ENCODE peak calls at places on chromosomes 1 and 21, in six cellular contexts. One of them, this sample, is unnamed.

GRCh38 chr21:43953028-43953427 is 59.1 kb upstream of the TRAPPC10 start:
- DNase-seq in CD8-positive, alpha-beta memory T cell: no peak
- DNase-seq in uterus: no peak
- DNase-seq in left ventricle myocardium inferior: peak; percentile 52
- DNase-seq in transverse colon: no peak
- DNase-seq in adipocyte: no peak
- DNase-seq in this sample: no peak

GRCh38 chr1:162530318-162530984 is 31.1 kb upstream of the UAP1 start:
- DNase-seq in CD8-positive, alpha-beta memory T cell: no peak
- DNase-seq in uterus: no peak
- DNase-seq in left ventricle myocardium inferior: no peak
- DNase-seq in transverse colon: peak; percentile 53
- DNase-seq in adipocyte: no peak
- DNase-seq in this sample: no peak

GRCh38 chr1:10529772-10530171 is 55.0 kb downstream of the PEX14 start:
- DNase-seq in CD8-positive, alpha-beta memory T cell: no peak
- DNase-seq in uterus: no peak
- DNase-seq in left ventricle myocardium inferior: no peak
- DNase-seq in transverse colon: no peak
- DNase-seq in adipocyte: no peak
- DNase-seq in this sample: no peak

GRCh38 chr1:8201331-8201861 is 116.5 kb upstream of the SLC45A1 start:
- DNase-seq in CD8-positive, alpha-beta memory T cell: no peak
- DNase-seq in uterus: no peak
- DNase-seq in left ventricle myocardium inferior: no peak
- DNase-seq in transverse colon: no peak
- DNase-seq in adipocyte: peak; percentile 37
- DNase-seq in this sample: no peak

GRCh38 chr21:16195476-16195875 is 465.7 kb downstream of the USP25 start:
- DNase-seq in CD8-positive, alpha-beta memory T cell: no peak
- DNase-seq in uterus: no peak
- DNase-seq in left ventricle myocardium inferior: no peak
- DNase-seq in transverse colon: no peak
- DNase-seq in adipocyte: peak; percentile 80
- DNase-seq in this sample: no peak

GRCh38 chr1:164802573-164803282 is 243.7 kb downstream of the PBX1 start:
- DNase-seq in CD8-positive, alpha-beta memory T cell: no peak
- DNase-seq in uterus: no peak
- DNase-seq in left ventricle myocardium inferior: no peak
- DNase-seq in transverse colon: no peak
- DNase-seq in adipocyte: no peak
- DNase-seq in this sample: no peak

GRCh38 chr1:25958475-25958874 is 39.4 kb downstream of the PAFAH2 start:
- DNase-seq in CD8-positive, alpha-beta memory T cell: no peak
- DNase-seq in uterus: no peak
- DNase-seq in left ventricle myocardium inferior: no peak
- DNase-seq in transverse colon: no peak
- DNase-seq in adipocyte: peak; percentile 48
- DNase-seq in this sample: no peak

GRCh38 chr1:21334214-21335087 is 44.2 kb upstream of the ECE1 start:
- DNase-seq in CD8-positive, alpha-beta memory T cell: peak; percentile 90
- DNase-seq in uterus: peak; percentile 77
- DNase-seq in left ventricle myocardium inferior: peak; percentile 72
- DNase-seq in transverse colon: peak; percentile 83
- DNase-seq in adipocyte: peak; percentile 85
- DNase-seq in this sample: no peak

GRCh38 chr1:22635436-22635835 is 992 bp upstream of the C1QA start:
- DNase-seq in CD8-positive, alpha-beta memory T cell: no peak
- DNase-seq in uterus: no peak
- DNase-seq in left ventricle myocardium inferior: peak; percentile 34
- DNase-seq in transverse colon: no peak
- DNase-seq in adipocyte: no peak
- DNase-seq in this sample: no peak

GRCh38 chr1:119635801-119636390 is 12.2 kb downstream of the ZNF697 start:
- DNase-seq in CD8-positive, alpha-beta memory T cell: no peak
- DNase-seq in uterus: no peak
- DNase-seq in left ventricle myocardium inferior: no peak
- DNase-seq in transverse colon: no peak
- DNase-seq in adipocyte: no peak
- DNase-seq in this sample: no peak

GRCh38 chr1:109152196-109152595 is 38.3 kb downstream of the ELAPOR1 start:
- DNase-seq in CD8-positive, alpha-beta memory T cell: no peak
- DNase-seq in uterus: no peak
- DNase-seq in left ventricle myocardium inferior: no peak
- DNase-seq in transverse colon: no peak
- DNase-seq in adipocyte: no peak
- DNase-seq in this sample: no peak

GRCh38 chr1:23810818-23811420 is 10.4 kb upstream of the GALE start:
- DNase-seq in CD8-positive, alpha-beta memory T cell: no peak
- DNase-seq in uterus: no peak
- DNase-seq in left ventricle myocardium inferior: no peak
- DNase-seq in transverse colon: peak; percentile 85
- DNase-seq in adipocyte: peak; percentile 45
- DNase-seq in this sample: no peak

GRCh38 chr1:200317236-200317635 is 92.6 kb downstream of the ZNF281 start:
- DNase-seq in CD8-positive, alpha-beta memory T cell: no peak
- DNase-seq in uterus: no peak
- DNase-seq in left ventricle myocardium inferior: no peak
- DNase-seq in transverse colon: no peak
- DNase-seq in adipocyte: peak; percentile 61
- DNase-seq in this sample: no peak

GRCh38 chr1:117655220-117655577 is 49.4 kb downstream of the TENT5C start:
- DNase-seq in CD8-positive, alpha-beta memory T cell: no peak
- DNase-seq in uterus: no peak
- DNase-seq in left ventricle myocardium inferior: peak; percentile 20
- DNase-seq in transverse colon: no peak
- DNase-seq in adipocyte: no peak
- DNase-seq in this sample: no peak

GRCh38 chr1:178371236-178371635 is 125.5 kb downstream of the CLEC20A start:
- DNase-seq in CD8-positive, alpha-beta memory T cell: no peak
- DNase-seq in uterus: no peak
- DNase-seq in left ventricle myocardium inferior: no peak
- DNase-seq in transverse colon: no peak
- DNase-seq in adipocyte: peak; percentile 63
- DNase-seq in this sample: no peak

GRCh38 chr1:117045644-117046043 is 14.5 kb upstream of the TTF2 start:
- DNase-seq in CD8-positive, alpha-beta memory T cell: no peak
- DNase-seq in uterus: no peak
- DNase-seq in left ventricle myocardium inferior: no peak
- DNase-seq in transverse colon: no peak
- DNase-seq in adipocyte: peak; percentile 15
- DNase-seq in this sample: no peak

GRCh38 chr21:42505090-42505726 is 8.4 kb upstream of the SLC37A1 start:
- DNase-seq in CD8-positive, alpha-beta memory T cell: no peak
- DNase-seq in uterus: no peak
- DNase-seq in left ventricle myocardium inferior: no peak
- DNase-seq in transverse colon: no peak
- DNase-seq in adipocyte: no peak
- DNase-seq in this sample: no peak

GRCh38 chr1:75035536-75035935 is 98.7 kb upstream of the LHX8 start:
- DNase-seq in CD8-positive, alpha-beta memory T cell: no peak
- DNase-seq in uterus: no peak
- DNase-seq in left ventricle myocardium inferior: no peak
- DNase-seq in transverse colon: no peak
- DNase-seq in adipocyte: no peak
- DNase-seq in this sample: no peak

GRCh38 chr1:119787776-119788175 is 19.1 kb upstream of the HMGCS2 start:
- DNase-seq in CD8-positive, alpha-beta memory T cell: no peak
- DNase-seq in uterus: no peak
- DNase-seq in left ventricle myocardium inferior: no peak
- DNase-seq in transverse colon: no peak
- DNase-seq in adipocyte: peak; percentile 57
- DNase-seq in this sample: no peak

GRCh38 chr1:8875216-8875861 is 3.1 kb downstream of the ENO1 start:
- DNase-seq in CD8-positive, alpha-beta memory T cell: peak; percentile 6
- DNase-seq in uterus: no peak
- DNase-seq in left ventricle myocardium inferior: no peak
- DNase-seq in transverse colon: no peak
- DNase-seq in adipocyte: no peak
- DNase-seq in this sample: no peak

GRCh38 chr1:119093721-119094120 is 46.7 kb downstream of the WARS2 start:
- DNase-seq in CD8-positive, alpha-beta memory T cell: no peak
- DNase-seq in uterus: no peak
- DNase-seq in left ventricle myocardium inferior: no peak
- DNase-seq in transverse colon: no peak
- DNase-seq in adipocyte: no peak
- DNase-seq in this sample: no peak

GRCh38 chr1:42930178-42931107 is 28.2 kb downstream of the SLC2A1 start:
- DNase-seq in CD8-positive, alpha-beta memory T cell: no peak
- DNase-seq in uterus: no peak
- DNase-seq in left ventricle myocardium inferior: no peak
- DNase-seq in transverse colon: no peak
- DNase-seq in adipocyte: no peak
- DNase-seq in this sample: no peak

GRCh38 chr1:147472953-147473734 is 68.2 kb upstream of the BCL9 start:
- DNase-seq in CD8-positive, alpha-beta memory T cell: no peak
- DNase-seq in uterus: no peak
- DNase-seq in left ventricle myocardium inferior: no peak
- DNase-seq in transverse colon: no peak
- DNase-seq in adipocyte: no peak
- DNase-seq in this sample: no peak

GRCh38 chr1:107648071-107648470 is 316.9 kb downstream of the VAV3 start:
- DNase-seq in CD8-positive, alpha-beta memory T cell: no peak
- DNase-seq in uterus: no peak
- DNase-seq in left ventricle myocardium inferior: no peak
- DNase-seq in transverse colon: no peak
- DNase-seq in adipocyte: peak; percentile 79
- DNase-seq in this sample: no peak

GRCh38 chr1:186722711-186723309 is 42.6 kb upstream of the PTGS2 start:
- DNase-seq in CD8-positive, alpha-beta memory T cell: no peak
- DNase-seq in uterus: no peak
- DNase-seq in left ventricle myocardium inferior: no peak
- DNase-seq in transverse colon: no peak
- DNase-seq in adipocyte: peak; percentile 66
- DNase-seq in this sample: no peak

GRCh38 chr1:154902920-154903566 is 33.0 kb upstream of the KCNN3 start:
- DNase-seq in CD8-positive, alpha-beta memory T cell: no peak
- DNase-seq in uterus: no peak
- DNase-seq in left ventricle myocardium inferior: no peak
- DNase-seq in transverse colon: no peak
- DNase-seq in adipocyte: peak; percentile 53
- DNase-seq in this sample: no peak

GRCh38 chr1:94823116-94823515 is 3.0 kb downstream of the SLC44A3 start:
- DNase-seq in CD8-positive, alpha-beta memory T cell: no peak
- DNase-seq in uterus: no peak
- DNase-seq in left ventricle myocardium inferior: no peak
- DNase-seq in transverse colon: peak; percentile 45
- DNase-seq in adipocyte: no peak
- DNase-seq in this sample: no peak
- H3K27me3 ChIP-seq in CD8-positive, alpha-beta memory T cell: no peaks in the 10 kb centered on the region
- H3K27me3 ChIP-seq in uterus: no peaks in the 10 kb centered on the region
- H3K27me3 ChIP-seq in left ventricle myocardium inferior: peaks cover 15% of the 10 kb centered on the region
- H3K27me3 ChIP-seq in transverse colon: no peaks in the 10 kb centered on the region
- H3K27me3 ChIP-seq in adipocyte: peaks cover 22% of the 10 kb centered on the region
- H3K27me3 ChIP-seq in this sample: no peaks in the 10 kb centered on the region

DNA sequence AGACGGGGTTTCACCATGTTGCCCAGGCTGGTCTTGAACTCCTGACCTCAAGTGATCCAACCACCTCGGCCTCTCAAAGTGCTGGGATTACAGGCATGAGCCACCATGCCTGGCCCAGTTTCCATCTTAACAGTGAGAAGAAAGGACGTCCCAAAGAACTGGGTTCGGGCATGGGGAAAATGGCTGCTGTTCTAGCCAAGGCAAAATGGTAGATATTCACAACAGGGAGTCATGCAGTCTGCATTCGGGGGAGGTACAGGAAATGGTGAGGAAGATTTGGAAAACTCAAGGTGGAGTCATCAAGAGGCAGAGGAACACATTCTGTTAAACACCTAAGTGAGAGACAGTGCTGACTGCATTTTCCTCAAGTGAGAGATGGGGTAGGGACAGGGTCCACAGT is 4.1 kb upstream of the ATP2B4 start:
- DNase-seq in CD8-positive, alpha-beta memory T cell: no peak
- DNase-seq in uterus: no peak
- DNase-seq in left ventricle myocardium inferior: no peak
- DNase-seq in transverse colon: no peak
- DNase-seq in adipocyte: no peak
- DNase-seq in this sample: no peak
- H3K4me1 ChIP-seq in CD8-positive, alpha-beta memory T cell: peaks cover 13% of the 10 kb centered on the region
- H3K4me1 ChIP-seq in uterus: no peaks in the 10 kb centered on the region
- H3K4me1 ChIP-seq in left ventricle myocardium inferior: peaks cover 27% of the 10 kb centered on the region
- H3K4me1 ChIP-seq in transverse colon: peaks cover 30% of the 10 kb centered on the region
- H3K4me1 ChIP-seq in adipocyte: peaks cover 20% of the 10 kb centered on the region
- H3K4me1 ChIP-seq in this sample: peaks cover 23% of the 10 kb centered on the region

GRCh38 chr1:2204384-2205190 is 10.0 kb upstream of the FAAP20 start:
- DNase-seq in CD8-positive, alpha-beta memory T cell: no peak
- DNase-seq in uterus: peak; percentile 90
- DNase-seq in left ventricle myocardium inferior: peak; percentile 86
- DNase-seq in transverse colon: peak; percentile 57
- DNase-seq in adipocyte: peak; percentile 99
- DNase-seq in this sample: peak; percentile 92
- H3K4me3 ChIP-seq in CD8-positive, alpha-beta memory T cell: peak overlapping the region; percentile 15
- H3K4me3 ChIP-seq in uterus: peak overlapping the region; percentile 51
- H3K4me3 ChIP-seq in left ventricle myocardium inferior: peak overlapping the region; percentile 73
- H3K4me3 ChIP-seq in transverse colon: peak overlapping the region; percentile 18
- H3K4me3 ChIP-seq in adipocyte: peak overlapping the region; percentile 78
- H3K4me3 ChIP-seq in this sample: peak overlapping the region; percentile 50

GRCh38 chr1:183039985-183040447 is 16.8 kb downstream of the LAMC1 start:
- DNase-seq in CD8-positive, alpha-beta memory T cell: no peak
- DNase-seq in uterus: no peak
- DNase-seq in left ventricle myocardium inferior: no peak
- DNase-seq in transverse colon: no peak
- DNase-seq in adipocyte: peak; percentile 78
- DNase-seq in this sample: no peak
- H3K27me3 ChIP-seq in CD8-positive, alpha-beta memory T cell: peaks cover 12% of the 10 kb centered on the region
- H3K27me3 ChIP-seq in uterus: no peaks in the 10 kb centered on the region
- H3K27me3 ChIP-seq in left ventricle myocardium inferior: no peaks in the 10 kb centered on the region
- H3K27me3 ChIP-seq in transverse colon: no peaks in the 10 kb centered on the region
- H3K27me3 ChIP-seq in adipocyte: no peaks in the 10 kb centered on the region
- H3K27me3 ChIP-seq in this sample: no peaks in the 10 kb centered on the region

GRCh38 chr1:165899461-165899941 is 72.1 kb downstream of the UCK2 start:
- DNase-seq in CD8-positive, alpha-beta memory T cell: no peak
- DNase-seq in uterus: no peak
- DNase-seq in left ventricle myocardium inferior: no peak
- DNase-seq in transverse colon: no peak
- DNase-seq in adipocyte: no peak
- DNase-seq in this sample: no peak
- H3K4me1 ChIP-seq in CD8-positive, alpha-beta memory T cell: no peaks in the 10 kb centered on the region
- H3K4me1 ChIP-seq in uterus: peaks cover 13% of the 10 kb centered on the region
- H3K4me1 ChIP-seq in left ventricle myocardium inferior: peaks cover 76% of the 10 kb centered on the region
- H3K4me1 ChIP-seq in transverse colon: no peaks in the 10 kb centered on the region
- H3K4me1 ChIP-seq in adipocyte: peaks cover 66% of the 10 kb centered on the region
- H3K4me1 ChIP-seq in this sample: peaks cover 69% of the 10 kb centered on the region

GRCh38 chr1:113903496-113904291 is 905 bp downstream of the AP4B1 start:
- DNase-seq in CD8-positive, alpha-beta memory T cell: no peak
- DNase-seq in uterus: no peak
- DNase-seq in left ventricle myocardium inferior: no peak
- DNase-seq in transverse colon: no peak
- DNase-seq in adipocyte: peak; percentile 8
- DNase-seq in this sample: no peak
- H3K4me3 ChIP-seq in CD8-positive, alpha-beta memory T cell: peak overlapping the region; percentile 96
- H3K4me3 ChIP-seq in uterus: peak overlapping the region; percentile 95
- H3K4me3 ChIP-seq in left ventricle myocardium inferior: peak overlapping the region; percentile 71
- H3K4me3 ChIP-seq in transverse colon: peak overlapping the region; percentile 86
- H3K4me3 ChIP-seq in adipocyte: peak overlapping the region; percentile 89
- H3K4me3 ChIP-seq in this sample: peak overlapping the region; percentile 68

GRCh38 chr1:17292299-17293198 is 15.4 kb upstream of the PADI4 start:
- DNase-seq in CD8-positive, alpha-beta memory T cell: no peak
- DNase-seq in uterus: no peak
- DNase-seq in left ventricle myocardium inferior: no peak
- DNase-seq in transverse colon: no peak
- DNase-seq in adipocyte: no peak
- DNase-seq in this sample: no peak
- H3K27me3 ChIP-seq in CD8-positive, alpha-beta memory T cell: no peaks in the 10 kb centered on the region
- H3K27me3 ChIP-seq in uterus: no peaks in the 10 kb centered on the region
- H3K27me3 ChIP-seq in left ventricle myocardium inferior: peaks cover 83% of the 10 kb centered on the region
- H3K27me3 ChIP-seq in transverse colon: peaks cover 46% of the 10 kb centered on the region
- H3K27me3 ChIP-seq in adipocyte: peaks cover 56% of the 10 kb centered on the region
- H3K27me3 ChIP-seq in this sample: peaks cover 40% of the 10 kb centered on the region

GRCh38 chr1:41806472-41807155 is 112.1 kb downstream of the HIVEP3 start:
- DNase-seq in CD8-positive, alpha-beta memory T cell: peak; percentile 43
- DNase-seq in uterus: no peak
- DNase-seq in left ventricle myocardium inferior: no peak
- DNase-seq in transverse colon: no peak
- DNase-seq in adipocyte: no peak
- DNase-seq in this sample: no peak
- H3K4me1 ChIP-seq in CD8-positive, alpha-beta memory T cell: peaks cover 74% of the 10 kb centered on the region
- H3K4me1 ChIP-seq in uterus: no peaks in the 10 kb centered on the region
- H3K4me1 ChIP-seq in left ventricle myocardium inferior: peaks cover 44% of the 10 kb centered on the region
- H3K4me1 ChIP-seq in transverse colon: peaks cover 8% of the 10 kb centered on the region
- H3K4me1 ChIP-seq in adipocyte: peaks cover 13% of the 10 kb centered on the region
- H3K4me1 ChIP-seq in this sample: peaks cover 27% of the 10 kb centered on the region

This sample was measured in suprapubic skin.